ENCODE peak calls at places on chromosomes 2 and 18, in ten cellular contexts. R is GOT3, T is NCI-H345, X is AG08396, Q is islet precursor cell, Z is kidney epithelial cell, B is HTR-8/SVneo, W is T-helper 1 cell, Y is HFFc6, M is T-helper 2 cell. O is an unnamed sample.

GRCh38 chr2:10919415-10919775 is 7.7 kb downstream of the KCNF1 start:
- DNase-seq in R (no peak), T (no peak), X (no peak), Q (no peak), Z (no peak), B (no peak), W (no peak), Y (no peak), M (no peak), O (no peak)

GRCh38 chr2:133666621-133667020 is 98.4 kb upstream of the NCKAP5 start:
- DNase-seq in R (no peak), T (no peak), X (no peak), Q (no peak), Z (no peak), B (no peak), W (no peak), Y (peak), M (no peak), O (no peak)

GRCh38 chr2:127066942-127067341 is 40.0 kb downstream of the BIN1 start:
- DNase-seq in R (no peak), T (no peak), X (peak), Q (no peak), Z (no peak), B (no peak), W (no peak), Y (no peak), M (no peak), O (no peak)

GRCh38 chr2:217903859-217904613 is 98.8 kb downstream of the TNS1 start:
- DNase-seq in R (no peak), T (no peak), X (peak), Q (no peak), Z (no peak), B (no peak), W (no peak), Y (no peak), M (no peak), O (no peak)

GRCh38 chr2:229273384-229274338 is 2.6 kb upstream of the PID1 start:
- DNase-seq in R (no peak), T (peak), X (peak), Q (peak), Z (peak), B (peak), W (no peak), Y (peak), M (no peak), O (no peak)

GRCh38 chr18:11714244-11714918 is 25.3 kb downstream of the GNAL start:
- DNase-seq in R (no peak), T (no peak), X (no peak), Q (no peak), Z (no peak), B (no peak), W (no peak), Y (no peak), M (no peak), O (no peak)

GRCh38 chr2:241547781-241548450 is 10.6 kb upstream of the BOK start:
- DNase-seq in R (no peak), T (no peak), X (no peak), Q (no peak), Z (no peak), B (no peak), W (no peak), Y (no peak), M (no peak), O (no peak)

GRCh38 chr18:25164837-25165791 is 186.9 kb downstream of the ZNF521 start:
- DNase-seq in R (no peak), T (no peak), X (peak), Q (no peak), Z (peak), B (no peak), W (peak), Y (peak), M (no peak), O (no peak)

GRCh38 chr2:238939521-238940403 is 91.9 kb downstream of the TWIST2 start:
- DNase-seq in R (no peak), T (no peak), X (no peak), Q (no peak), Z (no peak), B (no peak), W (no peak), Y (no peak), M (no peak), O (no peak)

GRCh38 chr2:15948704-15948957 is 8.3 kb downstream of the MYCN start:
- DNase-seq in R (no peak), T (no peak), X (no peak), Q (no peak), Z (no peak), B (no peak), W (no peak), Y (no peak), M (no peak), O (no peak)

GRCh38 chr2:112915300-112916144 is 4.6 kb downstream of the IL37 start:
- DNase-seq in R (no peak), T (no peak), X (no peak), Q (peak), Z (no peak), B (no peak), W (no peak), Y (no peak), M (no peak), O (no peak)

GRCh38 chr2:45452866-45453265 is 158.2 kb downstream of the SRBD1 start:
- DNase-seq in R (no peak), T (no peak), X (peak), Q (no peak), Z (no peak), B (no peak), W (no peak), Y (peak), M (no peak), O (no peak)

GRCh38 chr2:205930209-205930608 is 155.8 kb downstream of the INO80D start:
- DNase-seq in R (no peak), T (no peak), X (no peak), Q (no peak), Z (no peak), B (no peak), W (no peak), Y (peak), M (no peak), O (no peak)

GRCh38 chr2:23475036-23475435 is 90.1 kb downstream of the KLHL29 start:
- DNase-seq in R (no peak), T (no peak), X (no peak), Q (no peak), Z (no peak), B (no peak), W (no peak), Y (no peak), M (no peak), O (no peak)

GRCh38 chr2:146523218-146523617 is 1321.6 kb upstream of the ACVR2A start:
- DNase-seq in R (no peak), T (peak), X (no peak), Q (no peak), Z (no peak), B (no peak), W (no peak), Y (no peak), M (no peak), O (no peak)

GRCh38 chr2:148614332-148615049 is 30.1 kb upstream of the EPC2 start:
- DNase-seq in R (no peak), T (no peak), X (peak), Q (peak), Z (peak), B (peak), W (peak), Y (peak), M (no peak), O (peak)

GRCh38 chr2:151237422-151238012 is 24.1 kb downstream of the RBM43 start:
- DNase-seq in R (no peak), T (no peak), X (no peak), Q (peak), Z (no peak), B (no peak), W (no peak), Y (no peak), M (no peak), O (no peak)

GRCh38 chr2:45669109-45669508 is 17.6 kb downstream of the PRKCE start:
- DNase-seq in R (no peak), T (no peak), X (no peak), Q (peak), Z (no peak), B (no peak), W (no peak), Y (no peak), M (no peak), O (no peak)

GRCh38 chr2:52934354-52934898 is 833.2 kb upstream of the CHAC2 start:
- DNase-seq in R (no peak), T (no peak), X (peak), Q (no peak), Z (peak), B (peak), W (no peak), Y (peak), M (no peak), O (no peak)

GRCh38 chr2:187581125-187581896 is 27.1 kb upstream of the TFPI start:
- DNase-seq in R (no peak), T (peak), X (peak), Q (no peak), Z (no peak), B (peak), W (peak), Y (peak), M (no peak), O (no peak)

GRCh38 chr18:48562075-48562474 is 23.2 kb downstream of the CTIF start:
- DNase-seq in R (no peak), T (no peak), X (no peak), Q (no peak), Z (no peak), B (no peak), W (no peak), Y (no peak), M (no peak), O (no peak)

GRCh38 chr2:8437228-8437948 is 244.5 kb upstream of the ID2 start:
- DNase-seq in R (no peak), T (no peak), X (peak), Q (peak), Z (no peak), B (no peak), W (no peak), Y (no peak), M (no peak), O (no peak)

GRCh38 chr2:214578395-214578794 is 167.5 kb downstream of the VWC2L start:
- DNase-seq in R (no peak), T (no peak), X (no peak), Q (no peak), Z (no peak), B (no peak), W (no peak), Y (no peak), M (no peak), O (no peak)

GRCh38 chr2:2689313-2689712 is 358.2 kb upstream of the MYT1L start:
- DNase-seq in R (no peak), T (peak), X (no peak), Q (no peak), Z (no peak), B (no peak), W (no peak), Y (no peak), M (no peak), O (no peak)

GRCh38 chr18:22084547-22084946 is 84.8 kb upstream of the GATA6 start:
- DNase-seq in R (no peak), T (no peak), X (no peak), Q (peak), Z (peak), B (no peak), W (no peak), Y (no peak), M (no peak), O (no peak)

GRCh38 chr2:241229563-241230401 is 41.3 kb downstream of the ANO7 start:
- DNase-seq in R (no peak), T (no peak), X (no peak), Q (no peak), Z (no peak), B (no peak), W (no peak), Y (no peak), M (no peak), O (no peak)

GRCh38 chr18:2513616-2514015 is 57.7 kb downstream of the METTL4 start:
- DNase-seq in R (no peak), T (peak), X (no peak), Q (no peak), Z (no peak), B (no peak), W (no peak), Y (no peak), M (no peak), O (no peak)

GRCh38 chr2:3450385-3451031 is 68.8 kb downstream of the ADI1 start:
- DNase-seq in R (no peak), T (peak), X (no peak), Q (peak), Z (no peak), B (no peak), W (no peak), Y (no peak), M (no peak), O (no peak)

GRCh38 chr2:75464348-75464946 is 96.3 kb downstream of the EVA1A start:
- DNase-seq in R (no peak), T (peak), X (peak), Q (no peak), Z (no peak), B (peak), W (no peak), Y (peak), M (no peak), O (no peak)

GRCh38 chr18:46213295-46213694 is 109.1 kb downstream of the HAUS1 start:
- DNase-seq in R (no peak), T (no peak), X (peak), Q (no peak), Z (no peak), B (peak), W (peak), Y (no peak), M (no peak), O (no peak)

GRCh38 chr2:29755829-29756228 is 165.6 kb downstream of the ALK start:
- DNase-seq in R (no peak), T (no peak), X (no peak), Q (peak), Z (no peak), B (no peak), W (no peak), Y (no peak), M (no peak), O (no peak)

GRCh38 chr2:233992481-233993217 is 57.9 kb upstream of the SPP2 start:
- DNase-seq in R (no peak), T (no peak), X (no peak), Q (peak), Z (no peak), B (no peak), W (no peak), Y (no peak), M (no peak), O (no peak)

GRCh38 chr2:151302879-151303278 is 13.4 kb upstream of the NMI start:
- DNase-seq in R (no peak), T (no peak), X (peak), Q (no peak), Z (no peak), B (peak), W (no peak), Y (peak), M (no peak), O (no peak)